ENCODE peak calls at places on chromosome 22, in eight cellular contexts. D is BJ, Z is lower lobe of right lung, V is left lung, N is neural crest cell, H is IMR-90, C is neural progenitor cell, F is HL-60. T is an unnamed sample.

GRCh38 chr22:43889366-43890253 is 2.2 kb downstream of the PNPLA5 start:
- DNase-seq in D (no peak), Z (no peak), V (no peak), N (no peak), H (peak; percentile 46), C (peak; percentile 40), F (no peak), T (no peak)

GRCh38 chr22:31340765-31341247 is 5.3 kb downstream of the PATZ1 start:
- DNase-seq in D (no peak), Z (no peak), V (no peak), N (no peak), H (no peak), C (no peak), F (peak; percentile 22), T (no peak)

GRCh38 chr22:19755722-19756287 is 4.8 kb upstream of the TBX1 start:
- DNase-seq in D (no peak), Z (no peak), V (no peak), N (no peak), H (no peak), C (no peak), F (no peak), T (no peak)

GRCh38 chr22:19497245-19497644 is 17.5 kb downstream of the CDC45 start:
- DNase-seq in D (no peak), Z (no peak), V (no peak), N (no peak), H (peak; percentile 97), C (no peak), F (no peak), T (no peak)

GRCh38 chr22:44341431-44342346 is 28.9 kb upstream of the SHISAL1 start:
- DNase-seq in D (no peak), Z (no peak), V (no peak), N (no peak), H (peak; percentile 69), C (peak; percentile 85), F (no peak), T (no peak)

GRCh38 chr22:31611065-31611760 is 50.8 kb downstream of the PISD start:
- DNase-seq in D (no peak), Z (peak; percentile 51), V (peak; percentile 66), N (no peak), H (peak; percentile 50), C (no peak), F (no peak), T (no peak)

GRCh38 chr22:46779023-46779422 is 16.6 kb downstream of the TBC1D22A start:
- DNase-seq in D (no peak), Z (no peak), V (no peak), N (no peak), H (no peak), C (no peak), F (no peak), T (no peak)

GRCh38 chr22:36356708-36357694 is 30.8 kb downstream of the MYH9 start:
- DNase-seq in D (no peak), Z (no peak), V (no peak), N (no peak), H (peak; percentile 62), C (no peak), F (no peak), T (no peak)

GRCh38 chr22:17999851-18000250 is 24.5 kb downstream of the MICAL3 start:
- DNase-seq in D (no peak), Z (no peak), V (no peak), N (no peak), H (no peak), C (no peak), F (no peak), T (no peak)

GRCh38 chr22:46336119-46337078 is 885 bp downstream of the TRMU start:
- DNase-seq in D (no peak), Z (peak; percentile 59), V (no peak), N (no peak), H (peak; percentile 8), C (peak; percentile 70), F (no peak), T (no peak)

GRCh38 chr22:30763815-30764686 is 69.4 kb downstream of the OSBP2 start:
- DNase-seq in D (peak; percentile 18), Z (no peak), V (no peak), N (peak; percentile 51), H (peak; percentile 86), C (peak; percentile 88), F (peak; percentile 6), T (peak; percentile 46)

GRCh38 chr22:47091241-47091691 is 328.8 kb downstream of the TBC1D22A start:
- DNase-seq in D (no peak), Z (no peak), V (no peak), N (no peak), H (no peak), C (peak; percentile 28), F (no peak), T (no peak)

GRCh38 chr22:24775769-24776492 is 1.4 kb upstream of the PIWIL3 start:
- DNase-seq in D (no peak), Z (no peak), V (no peak), N (no peak), H (peak; percentile 26), C (no peak), F (no peak), T (no peak)

GRCh38 chr22:24768537-24769374 is 5.8 kb downstream of the PIWIL3 start:
- DNase-seq in D (no peak), Z (peak; percentile 58), V (no peak), N (peak; percentile 51), H (peak; percentile 76), C (peak; percentile 78), F (no peak), T (peak; percentile 26)

GRCh38 chr22:24776525-24776924 is 2.0 kb upstream of the PIWIL3 start:
- DNase-seq in D (no peak), Z (no peak), V (no peak), N (no peak), H (no peak), C (no peak), F (no peak), T (no peak)

DNA sequence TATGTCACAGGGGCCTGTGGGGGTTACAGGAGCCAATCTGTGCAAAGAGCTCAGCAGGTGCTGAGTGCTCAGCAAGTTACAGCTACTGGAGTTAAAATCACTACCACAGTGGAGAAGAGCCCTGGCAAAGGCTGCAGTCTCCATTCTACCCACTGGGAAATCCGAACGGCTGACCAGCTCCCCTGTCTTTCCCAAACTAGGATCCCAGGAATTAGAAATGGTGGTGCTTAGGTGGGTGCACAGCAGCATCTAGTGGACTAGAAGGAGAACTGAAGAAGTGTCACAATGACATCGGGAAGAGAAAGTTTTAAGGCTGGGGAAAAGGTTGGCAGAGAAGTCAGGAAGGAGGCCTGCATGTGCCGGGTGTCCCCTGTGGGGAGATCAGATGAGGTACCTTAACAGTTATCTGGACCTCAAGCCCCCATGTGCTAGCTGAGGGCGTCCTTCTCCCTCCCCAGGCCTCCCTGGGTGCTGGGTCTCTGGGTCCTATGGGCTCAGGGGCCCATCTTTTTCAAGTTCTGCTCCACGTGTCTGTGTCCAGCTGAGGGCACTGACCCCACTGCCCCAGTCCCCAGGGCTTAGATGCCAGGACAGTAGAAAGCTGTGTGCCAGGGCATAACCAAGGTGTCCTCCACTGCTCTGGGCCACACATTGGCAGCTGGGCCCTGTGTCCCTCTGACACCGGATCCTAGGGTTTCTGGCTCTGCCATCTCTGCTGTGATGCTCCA is 1.9 kb downstream of the PIWIL3 start:
- DNase-seq in D (no peak), Z (no peak), V (no peak), N (no peak), H (peak; percentile 54), C (peak; percentile 83), F (no peak), T (peak; percentile 19)
- TF ChIP-seq CTCF in D (peak; percentile 51), Z (no peak), V (no peak), N (peak; percentile 63), H (peak; percentile 74), C (peak; percentile 72), F (peak; percentile 5), T (peak; percentile 59)

DNA sequence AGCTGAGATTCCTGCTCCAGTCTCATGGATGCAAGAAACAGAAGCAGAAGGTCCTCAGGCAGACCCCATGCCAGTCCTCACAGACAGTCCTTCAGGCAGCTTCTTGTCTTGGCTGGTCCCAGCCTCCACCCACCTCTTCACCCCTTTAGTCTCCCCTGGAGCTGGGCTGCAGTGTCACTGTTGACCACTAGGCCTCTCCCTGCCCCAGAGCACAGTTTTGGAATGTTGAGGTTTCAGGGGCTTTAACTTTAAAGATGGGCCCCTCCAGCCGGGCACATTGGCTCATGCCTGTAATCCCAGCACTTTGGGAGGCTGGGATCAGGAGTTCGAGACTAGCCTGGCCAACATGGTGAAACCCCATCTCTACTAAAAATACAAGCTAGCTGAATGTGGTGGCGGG is 39.5 kb upstream of the GCAT start:
- DNase-seq in D (no peak), Z (no peak), V (no peak), N (no peak), H (no peak), C (no peak), F (no peak), T (no peak)
- TF ChIP-seq CTCF in D (peak; percentile 22), Z (peak; percentile 18), V (no peak), N (peak; percentile 46), H (peak; percentile 20), C (peak; percentile 43), F (no peak), T (peak; percentile 45)

GRCh38 chr22:38981005-38981658 is 1.0 kb upstream of the APOBEC3B start:
- DNase-seq in D (no peak), Z (no peak), V (no peak), N (no peak), H (peak; percentile 31), C (peak; percentile 66), F (no peak), T (no peak)
- TF ChIP-seq CTCF in D (peak; percentile 25), Z (no peak), V (peak; percentile 24), N (peak; percentile 55), H (peak; percentile 37), C (peak; percentile 54), F (no peak), T (peak; percentile 37)

DNA sequence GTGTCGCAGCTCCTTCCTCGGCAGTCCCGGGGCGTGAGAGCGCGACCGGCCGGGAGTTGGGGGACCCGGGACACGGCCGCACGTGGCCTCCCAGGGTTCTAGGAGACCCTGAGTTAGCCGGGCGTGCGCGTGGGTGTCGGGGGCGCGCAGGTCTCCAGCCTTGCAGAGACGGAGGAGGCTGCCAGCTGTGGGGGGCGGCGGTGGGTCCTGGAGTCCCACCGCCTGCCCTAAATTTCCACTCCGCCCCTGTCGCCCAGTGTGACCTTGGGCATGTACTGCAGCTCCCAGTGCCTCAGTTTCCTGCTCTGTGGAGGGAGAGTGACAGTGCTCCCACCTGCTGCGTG is 18.8 kb downstream of the RRP7A start:
- DNase-seq in D (no peak), Z (no peak), V (no peak), N (no peak), H (no peak), C (no peak), F (no peak), T (no peak)
- TF ChIP-seq CTCF in D (no peak), Z (no peak), V (no peak), N (no peak), H (no peak), C (no peak), F (no peak), T (no peak)

DNA sequence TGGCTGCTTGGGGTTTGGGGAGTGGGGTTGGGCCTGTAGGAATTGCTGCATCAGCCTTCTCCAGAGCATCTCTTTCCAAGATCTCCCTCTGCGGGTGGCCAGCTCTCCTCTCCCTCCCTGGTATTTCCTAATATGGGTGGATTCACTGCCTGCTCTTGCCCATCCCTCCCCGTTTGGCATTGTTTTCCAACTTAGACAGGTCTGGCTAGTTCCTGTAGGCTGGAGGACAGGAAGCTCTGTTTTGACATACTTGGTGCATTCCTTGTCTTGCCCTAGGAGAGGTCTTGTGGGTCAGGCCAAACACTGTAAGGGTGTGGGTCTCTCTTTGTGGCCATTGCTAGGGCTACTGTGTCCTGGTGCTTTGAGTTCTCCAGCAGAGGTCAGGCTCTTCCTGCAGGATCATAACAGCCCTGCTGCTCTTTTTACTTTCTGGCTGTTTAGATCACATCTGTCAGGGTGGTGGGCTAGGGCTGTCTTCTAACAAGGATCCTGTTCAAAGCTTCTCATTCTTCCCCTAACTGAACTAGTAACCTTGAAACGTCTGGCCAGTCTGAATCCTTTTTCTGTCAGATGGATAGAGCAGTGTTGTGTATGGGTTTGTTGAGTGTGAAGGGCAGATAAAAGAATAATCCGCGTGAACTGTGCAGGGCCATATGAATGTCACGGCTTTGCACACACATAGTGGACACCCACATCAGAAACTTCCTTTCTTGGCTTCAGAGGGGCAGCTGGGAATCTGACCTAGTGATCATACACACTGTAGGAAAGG is 18.3 kb upstream of the MICALL1 start:
- DNase-seq in D (no peak), Z (no peak), V (no peak), N (no peak), H (peak; percentile 65), C (peak; percentile 56), F (no peak), T (no peak)
- TF ChIP-seq CTCF in D (peak; percentile 83), Z (peak; percentile 54), V (peak; percentile 44), N (peak; percentile 61), H (peak; percentile 69), C (peak; percentile 53), F (no peak), T (peak; percentile 49)

T was measured in HFF-Myc.